ENCODE peak calls at places on chromosomes 1 and 21, in six cellular contexts. One of them, this sample, is unnamed.

GRCh38 chr21:45420623-45421041 is 15.7 kb downstream of the COL18A1 start:
- DNase-seq in astrocyte of the spinal cord: no peak
- DNase-seq in esophagus squamous epithelium: no peak
- DNase-seq in testis: no peak
- DNase-seq in OCI-LY7: no peak
- DNase-seq in bronchial epithelial cell: no peak
- DNase-seq in this sample: no peak

GRCh38 chr1:17875882-17876280 is 120.7 kb downstream of the ACTL8 start:
- DNase-seq in astrocyte of the spinal cord: peak; percentile 35
- DNase-seq in testis: no peak
- DNase-seq in esophagus squamous epithelium: no peak
- DNase-seq in OCI-LY7: no peak
- DNase-seq in bronchial epithelial cell: no peak
- DNase-seq in this sample: no peak

GRCh38 chr21:22728091-22728490 is 1729.9 kb downstream of the NCAM2 start:
- DNase-seq in astrocyte of the spinal cord: no peak
- DNase-seq in bronchial epithelial cell: no peak
- DNase-seq in OCI-LY7: peak; percentile 40
- DNase-seq in testis: no peak
- DNase-seq in esophagus squamous epithelium: no peak
- DNase-seq in this sample: no peak

GRCh38 chr1:210250998-210251679 is 18.5 kb downstream of the SERTAD4 start:
- DNase-seq in esophagus squamous epithelium: no peak
- DNase-seq in bronchial epithelial cell: peak; percentile 68
- DNase-seq in OCI-LY7: peak; percentile 29
- DNase-seq in astrocyte of the spinal cord: peak; percentile 79
- DNase-seq in testis: no peak
- DNase-seq in this sample: no peak

GRCh38 chr1:154170547-154171221 is 15.8 kb upstream of the NUP210L start:
- DNase-seq in OCI-LY7: no peak
- DNase-seq in esophagus squamous epithelium: no peak
- DNase-seq in astrocyte of the spinal cord: no peak
- DNase-seq in testis: no peak
- DNase-seq in bronchial epithelial cell: peak; percentile 70
- DNase-seq in this sample: no peak

GRCh38 chr1:206784471-206784903 is 12.2 kb upstream of the IL10 start:
- DNase-seq in astrocyte of the spinal cord: no peak
- DNase-seq in testis: no peak
- DNase-seq in OCI-LY7: peak; percentile 45
- DNase-seq in esophagus squamous epithelium: peak; percentile 32
- DNase-seq in bronchial epithelial cell: no peak
- DNase-seq in this sample: no peak

GRCh38 chr1:174626031-174627020 is 178.6 kb downstream of the GPR52 start:
- DNase-seq in bronchial epithelial cell: no peak
- DNase-seq in testis: no peak
- DNase-seq in esophagus squamous epithelium: no peak
- DNase-seq in OCI-LY7: no peak
- DNase-seq in astrocyte of the spinal cord: peak; percentile 77
- DNase-seq in this sample: no peak

GRCh38 chr1:98420376-98421097 is 241.0 kb upstream of the SNX7 start:
- DNase-seq in OCI-LY7: no peak
- DNase-seq in esophagus squamous epithelium: no peak
- DNase-seq in bronchial epithelial cell: peak; percentile 68
- DNase-seq in testis: no peak
- DNase-seq in astrocyte of the spinal cord: peak; percentile 37
- DNase-seq in this sample: no peak

GRCh38 chr1:86848654-86849053 is 65.3 kb downstream of the SELENOF start:
- DNase-seq in astrocyte of the spinal cord: no peak
- DNase-seq in esophagus squamous epithelium: no peak
- DNase-seq in testis: no peak
- DNase-seq in bronchial epithelial cell: no peak
- DNase-seq in OCI-LY7: no peak
- DNase-seq in this sample: no peak

GRCh38 chr1:232046531-232047283 is 420.1 kb downstream of the DISC1 start:
- DNase-seq in esophagus squamous epithelium: no peak
- DNase-seq in bronchial epithelial cell: peak; percentile 60
- DNase-seq in OCI-LY7: no peak
- DNase-seq in astrocyte of the spinal cord: no peak
- DNase-seq in testis: no peak
- DNase-seq in this sample: no peak

GRCh38 chr1:68819190-68819829 is 322.4 kb upstream of the DEPDC1 start:
- DNase-seq in testis: peak; percentile 13
- DNase-seq in esophagus squamous epithelium: no peak
- DNase-seq in bronchial epithelial cell: peak; percentile 11
- DNase-seq in astrocyte of the spinal cord: peak; percentile 18
- DNase-seq in OCI-LY7: no peak
- DNase-seq in this sample: peak; percentile 26

GRCh38 chr1:193971595-193971994 is 785.2 kb upstream of the B3GALT2 start:
- DNase-seq in OCI-LY7: no peak
- DNase-seq in testis: no peak
- DNase-seq in esophagus squamous epithelium: no peak
- DNase-seq in astrocyte of the spinal cord: peak; percentile 71
- DNase-seq in bronchial epithelial cell: peak; percentile 98
- DNase-seq in this sample: no peak

GRCh38 chr1:56867491-56867890 is 12.9 kb downstream of the C8A start:
- DNase-seq in astrocyte of the spinal cord: no peak
- DNase-seq in bronchial epithelial cell: peak; percentile 43
- DNase-seq in OCI-LY7: no peak
- DNase-seq in esophagus squamous epithelium: no peak
- DNase-seq in testis: no peak
- DNase-seq in this sample: peak; percentile 77

GRCh38 chr1:23426828-23427227 is 2.3 kb upstream of the TCEA3 start:
- DNase-seq in astrocyte of the spinal cord: no peak
- DNase-seq in esophagus squamous epithelium: no peak
- DNase-seq in bronchial epithelial cell: no peak
- DNase-seq in testis: no peak
- DNase-seq in OCI-LY7: no peak
- DNase-seq in this sample: no peak

GRCh38 chr1:108068141-108068540 is 103.2 kb upstream of the VAV3 start:
- DNase-seq in OCI-LY7: peak; percentile 22
- DNase-seq in astrocyte of the spinal cord: no peak
- DNase-seq in bronchial epithelial cell: peak; percentile 66
- DNase-seq in esophagus squamous epithelium: no peak
- DNase-seq in testis: no peak
- DNase-seq in this sample: no peak
- H3K4me3 ChIP-seq in OCI-LY7: no peak overlapping the region
- H3K4me3 ChIP-seq in astrocyte of the spinal cord: no peak overlapping the region
- H3K4me3 ChIP-seq in bronchial epithelial cell: no peak overlapping the region
- H3K4me3 ChIP-seq in esophagus squamous epithelium: no peak overlapping the region
- H3K4me3 ChIP-seq in testis: no peak overlapping the region
- H3K4me3 ChIP-seq in this sample: no peak overlapping the region

GRCh38 chr1:30907641-30908445 is 715 bp downstream of the SDC3 start:
- DNase-seq in astrocyte of the spinal cord: no peak
- DNase-seq in testis: no peak
- DNase-seq in esophagus squamous epithelium: no peak
- DNase-seq in OCI-LY7: no peak
- DNase-seq in bronchial epithelial cell: no peak
- DNase-seq in this sample: no peak
- H3K4me3 ChIP-seq in astrocyte of the spinal cord: peak overlapping the region; percentile 69
- H3K4me3 ChIP-seq in testis: peak overlapping the region; percentile 43
- H3K4me3 ChIP-seq in esophagus squamous epithelium: peak overlapping the region; percentile 17
- H3K4me3 ChIP-seq in OCI-LY7: no peak overlapping the region
- H3K4me3 ChIP-seq in bronchial epithelial cell: peak overlapping the region; percentile 36
- H3K4me3 ChIP-seq in this sample: peak overlapping the region; percentile 52

GRCh38 chr1:32612189-32612881 is 38.0 kb downstream of the ZBTB8OS start:
- DNase-seq in OCI-LY7: no peak
- DNase-seq in esophagus squamous epithelium: peak; percentile 16
- DNase-seq in astrocyte of the spinal cord: peak; percentile 71
- DNase-seq in bronchial epithelial cell: peak; percentile 57
- DNase-seq in testis: peak; percentile 90
- DNase-seq in this sample: peak; percentile 47

GRCh38 chr1:32613472-32613871 is 36.9 kb downstream of the ZBTB8OS start:
- DNase-seq in esophagus squamous epithelium: no peak
- DNase-seq in bronchial epithelial cell: no peak
- DNase-seq in OCI-LY7: no peak
- DNase-seq in testis: no peak
- DNase-seq in astrocyte of the spinal cord: no peak
- DNase-seq in this sample: no peak

GRCh38 chr1:32606972-32607371 is 43.4 kb downstream of the ZBTB8OS start:
- DNase-seq in astrocyte of the spinal cord: no peak
- DNase-seq in esophagus squamous epithelium: no peak
- DNase-seq in bronchial epithelial cell: no peak
- DNase-seq in testis: no peak
- DNase-seq in OCI-LY7: no peak
- DNase-seq in this sample: no peak

GRCh38 chr1:32609180-32609579 is 41.2 kb downstream of the ZBTB8OS start:
- DNase-seq in OCI-LY7: no peak
- DNase-seq in astrocyte of the spinal cord: no peak
- DNase-seq in bronchial epithelial cell: no peak
- DNase-seq in esophagus squamous epithelium: no peak
- DNase-seq in testis: no peak
- DNase-seq in this sample: no peak

DNA sequence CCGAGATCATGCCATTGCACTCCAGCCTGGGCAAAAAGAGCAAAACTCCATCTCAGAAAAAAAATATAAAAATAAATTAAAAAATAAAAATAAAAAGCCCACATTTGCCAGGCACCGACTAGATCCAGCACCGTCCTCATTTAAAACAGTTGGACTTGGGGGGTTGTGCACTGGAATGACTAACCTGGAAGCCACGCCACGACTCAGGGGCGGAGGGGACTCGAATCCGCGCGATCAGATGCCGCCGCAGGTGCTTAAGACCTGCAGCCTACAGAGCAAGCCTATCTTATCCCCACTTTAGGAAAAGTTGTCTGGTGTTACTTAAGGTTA is 38.5 kb downstream of the ZBTB8OS start:
- DNase-seq in esophagus squamous epithelium: no peak
- DNase-seq in bronchial epithelial cell: no peak
- DNase-seq in astrocyte of the spinal cord: no peak
- DNase-seq in OCI-LY7: no peak
- DNase-seq in testis: no peak
- DNase-seq in this sample: no peak
- H3K4me3 ChIP-seq in esophagus squamous epithelium: peak overlapping the region; percentile 25
- H3K4me3 ChIP-seq in bronchial epithelial cell: peak overlapping the region; percentile 40
- H3K4me3 ChIP-seq in astrocyte of the spinal cord: peak overlapping the region; percentile 57
- H3K4me3 ChIP-seq in OCI-LY7: no peak overlapping the region
- H3K4me3 ChIP-seq in testis: peak overlapping the region; percentile 60
- H3K4me3 ChIP-seq in this sample: peak overlapping the region; percentile 50

GRCh38 chr1:162003061-162003824 is 20.4 kb downstream of the OLFML2B start:
- DNase-seq in OCI-LY7: no peak
- DNase-seq in esophagus squamous epithelium: no peak
- DNase-seq in bronchial epithelial cell: no peak
- DNase-seq in testis: no peak
- DNase-seq in astrocyte of the spinal cord: peak; percentile 99
- DNase-seq in this sample: no peak
- H3K4me3 ChIP-seq in OCI-LY7: no peak overlapping the region
- H3K4me3 ChIP-seq in esophagus squamous epithelium: no peak overlapping the region
- H3K4me3 ChIP-seq in bronchial epithelial cell: no peak overlapping the region
- H3K4me3 ChIP-seq in testis: no peak overlapping the region
- H3K4me3 ChIP-seq in astrocyte of the spinal cord: no peak overlapping the region
- H3K4me3 ChIP-seq in this sample: no peak overlapping the region

DNA sequence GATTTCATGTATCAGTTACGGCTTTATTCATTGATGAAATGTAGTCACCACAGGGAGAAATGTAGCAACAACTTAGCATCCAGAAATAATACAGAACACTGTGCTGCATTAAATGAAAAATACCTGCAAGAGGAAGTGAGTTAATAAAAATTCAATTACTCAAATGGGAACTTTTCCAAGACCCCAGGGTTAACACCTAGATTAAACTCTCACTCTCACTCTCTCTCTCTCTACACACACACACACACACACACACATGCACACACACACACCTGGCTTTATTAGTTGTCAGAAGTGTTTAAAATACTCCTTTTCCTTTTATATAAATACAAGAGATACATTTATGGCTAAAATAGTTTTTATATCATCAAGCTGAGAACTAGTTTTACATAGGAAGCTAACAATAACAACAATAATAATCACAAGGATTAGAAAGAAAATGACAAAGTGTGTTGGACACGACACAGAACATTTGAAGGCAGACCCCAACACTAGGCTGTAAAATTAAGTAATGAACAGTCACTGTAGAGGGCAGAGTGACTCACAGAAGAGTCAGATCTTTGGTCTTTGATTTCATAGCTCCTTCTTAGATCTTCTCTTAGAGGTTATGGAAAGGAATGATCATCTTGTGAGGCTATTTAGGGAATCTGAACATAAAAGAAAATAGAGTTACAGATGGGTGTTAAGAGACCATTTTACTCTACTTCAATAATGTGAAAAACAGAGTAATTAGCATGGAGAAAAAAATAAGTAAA is 1266.0 kb upstream of the ADGRL2 start:
- DNase-seq in astrocyte of the spinal cord: peak; percentile 50
- DNase-seq in OCI-LY7: no peak
- DNase-seq in testis: no peak
- DNase-seq in esophagus squamous epithelium: no peak
- DNase-seq in bronchial epithelial cell: peak; percentile 26
- DNase-seq in this sample: no peak
- H3K4me3 ChIP-seq in astrocyte of the spinal cord: no peak overlapping the region
- H3K4me3 ChIP-seq in OCI-LY7: no peak overlapping the region
- H3K4me3 ChIP-seq in testis: no peak overlapping the region
- H3K4me3 ChIP-seq in esophagus squamous epithelium: no peak overlapping the region
- H3K4me3 ChIP-seq in bronchial epithelial cell: no peak overlapping the region
- H3K4me3 ChIP-seq in this sample: no peak overlapping the region

This sample was measured in LNCaP clone FGC.